ENCODE peak calls at places on chromosomes 3 and 15, in seven cellular contexts. A, Z, B, F, N, G and C are unnamed samples.
A peak's percentile ranks its signal among the peaks of the same experiment; 100 is the strongest.

GRCh38 chr15:64809649-64810498 is 15.6 kb downstream of the PIF1 start:
- DNase-seq in A (no peak), Z (peak; percentile 85), B (no peak), F (peak; percentile 66), N (peak; percentile 93), G (peak; percentile 76), C (no peak)

GRCh38 chr15:101045236-101045646 is 126.1 kb downstream of the LRRK1 start:
- DNase-seq in A (no peak), Z (no peak), B (no peak), F (peak; percentile 47), N (no peak), G (peak; percentile 4), C (no peak)

GRCh38 chr3:102140116-102140515 is 290.8 kb downstream of the NFKBIZ start:
- DNase-seq in A (no peak), Z (no peak), B (no peak), F (no peak), N (no peak), G (no peak), C (no peak)

GRCh38 chr3:73656241-73656890 is 31.6 kb upstream of the PDZRN3 start:
- DNase-seq in A (no peak), Z (no peak), B (no peak), F (peak; percentile 29), N (peak; percentile 31), G (no peak), C (no peak)

GRCh38 chr15:79804833-79805232 is 92.0 kb downstream of the MTHFS start:
- DNase-seq in A (no peak), Z (no peak), B (no peak), F (no peak), N (no peak), G (no peak), C (no peak)

GRCh38 chr15:81013396-81013929 is 12.7 kb downstream of the TLNRD1 start:
- DNase-seq in A (no peak), Z (no peak), B (no peak), F (no peak), N (no peak), G (no peak), C (no peak)

GRCh38 chr15:68700395-68701123 is 120.1 kb downstream of the ANP32A start:
- DNase-seq in A (peak; percentile 21), Z (peak; percentile 74), B (peak; percentile 11), F (peak; percentile 59), N (peak; percentile 90), G (no peak), C (peak; percentile 22)

GRCh38 chr3:194135806-194136518 is at the start of gene HES1:
- DNase-seq in A (peak; percentile 96), Z (peak; percentile 92), B (peak; percentile 95), F (peak; percentile 97), N (peak; percentile 99), G (peak; percentile 97), C (no peak)

GRCh38 chr3:122671543-122671942 is 9.1 kb upstream of the PARP14 start:
- DNase-seq in A (no peak), Z (no peak), B (no peak), F (no peak), N (no peak), G (no peak), C (no peak)

GRCh38 chr15:92069308-92070244 is 216.1 kb downstream of the SLCO3A1 start:
- DNase-seq in A (peak; percentile 20), Z (no peak), B (peak; percentile 27), F (peak; percentile 80), N (peak; percentile 58), G (no peak), C (no peak)

GRCh38 chr3:171986755-171987535 is 52.4 kb upstream of the FNDC3B start:
- DNase-seq in A (no peak), Z (no peak), B (no peak), F (no peak), N (no peak), G (no peak), C (no peak)

GRCh38 chr3:109073116-109073515 is 44.8 kb downstream of the MORC1 start:
- DNase-seq in A (no peak), Z (no peak), B (no peak), F (no peak), N (no peak), G (no peak), C (no peak)

GRCh38 chr3:99319961-99320360 is 318.4 kb upstream of the COL8A1 start:
- DNase-seq in A (peak; percentile 77), Z (no peak), B (peak; percentile 72), F (peak; percentile 94), N (no peak), G (no peak), C (no peak)

GRCh38 chr3:114892117-114892870 is 254.8 kb downstream of the ZBTB20 start:
- DNase-seq in A (no peak), Z (no peak), B (no peak), F (no peak), N (no peak), G (peak; percentile 23), C (no peak)

GRCh38 chr3:172285844-172286243 is 162.4 kb downstream of the GHSR start:
- DNase-seq in A (peak; percentile 53), Z (no peak), B (no peak), F (peak; percentile 70), N (no peak), G (no peak), C (no peak)

GRCh38 chr3:32184187-32184730 is 54.2 kb upstream of the CMTM8 start:
- DNase-seq in A (peak; percentile 59), Z (no peak), B (no peak), F (no peak), N (no peak), G (no peak), C (no peak)

GRCh38 chr3:49465269-49466034 is 4.6 kb upstream of the DAG1 start:
- DNase-seq in A (no peak), Z (peak; percentile 26), B (no peak), F (no peak), N (peak; percentile 70), G (no peak), C (no peak)

GRCh38 chr3:39136533-39137434 is 16.6 kb downstream of the CSRNP1 start:
- DNase-seq in A (no peak), Z (no peak), B (no peak), F (no peak), N (no peak), G (no peak), C (no peak)

GRCh38 chr3:61615643-61616042 is 54.3 kb downstream of the PTPRG start:
- DNase-seq in A (no peak), Z (no peak), B (no peak), F (no peak), N (no peak), G (no peak), C (no peak)

GRCh38 chr3:8610961-8611360 is 33.6 kb downstream of the SSUH2 start:
- DNase-seq in A (no peak), Z (no peak), B (no peak), F (no peak), N (no peak), G (no peak), C (no peak)

DNA sequence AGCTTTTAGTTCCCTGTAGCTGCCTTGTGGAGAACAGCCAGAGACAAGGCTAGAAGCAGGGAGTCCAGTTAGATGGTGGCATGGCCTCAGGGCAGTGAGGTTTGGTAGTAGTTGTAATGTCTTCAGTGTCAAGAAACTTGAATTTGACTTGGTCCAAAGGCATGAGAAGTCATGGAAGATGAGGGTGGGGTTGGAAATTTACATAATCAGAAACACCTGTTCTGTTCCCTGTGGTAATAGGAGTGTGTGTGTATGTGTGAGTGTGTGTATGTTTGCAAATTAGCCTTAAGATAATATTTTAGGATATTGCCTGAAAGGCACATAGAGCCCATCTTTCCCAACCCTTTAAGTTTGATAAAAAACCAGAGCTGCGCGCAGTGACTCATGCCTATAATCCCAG is 55.2 kb upstream of the GCNT3 start:
- DNase-seq in A (no peak), Z (no peak), B (no peak), F (no peak), N (no peak), G (no peak), C (peak; percentile 19)
- H3K4me3 ChIP-seq in A (no peak overlapping the region), Z (no peak overlapping the region), B (no peak overlapping the region), F (no peak overlapping the region), N (no peak overlapping the region), G (no peak overlapping the region), C (no peak overlapping the region)

GRCh38 chr3:158804441-158804840 is 2.6 kb downstream of the MFSD1 start:
- DNase-seq in A (no peak), Z (no peak), B (no peak), F (no peak), N (no peak), G (no peak), C (no peak)
- H3K4me3 ChIP-seq in A (no peak overlapping the region), Z (no peak overlapping the region), B (no peak overlapping the region), F (no peak overlapping the region), N (no peak overlapping the region), G (no peak overlapping the region), C (no peak overlapping the region)

DNA sequence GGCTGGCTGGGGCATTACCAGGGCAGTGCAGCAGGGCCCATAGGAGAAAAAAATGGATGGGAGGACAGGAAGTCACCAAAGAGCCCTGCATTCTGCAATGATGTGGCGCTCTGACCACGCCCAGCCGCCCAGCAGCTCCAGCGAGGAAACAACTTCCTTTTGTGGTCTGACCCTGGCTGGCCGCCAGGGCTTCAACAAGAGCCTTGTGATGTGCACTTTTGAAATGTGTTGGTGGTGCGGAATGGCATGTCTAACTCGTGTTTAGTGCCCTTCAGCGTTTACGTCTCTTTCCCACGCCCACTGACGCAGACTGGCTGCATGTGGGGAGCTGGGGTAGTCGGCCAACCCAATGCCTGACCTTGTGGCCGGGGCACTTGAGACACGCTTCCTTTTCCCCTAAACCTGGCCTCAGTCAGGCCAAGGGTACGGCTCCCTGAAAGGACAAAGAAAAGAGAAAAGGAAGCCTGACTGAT is 81.9 kb upstream of the CTNNB1 start:
- DNase-seq in A (peak; percentile 59), Z (peak; percentile 88), B (peak; percentile 55), F (peak; percentile 88), N (no peak), G (peak; percentile 28), C (peak; percentile 91)
- H3K4me3 ChIP-seq in A (no peak overlapping the region), Z (peak overlapping the region; percentile 4), B (no peak overlapping the region), F (no peak overlapping the region), N (no peak overlapping the region), G (no peak overlapping the region), C (no peak overlapping the region)

DNA sequence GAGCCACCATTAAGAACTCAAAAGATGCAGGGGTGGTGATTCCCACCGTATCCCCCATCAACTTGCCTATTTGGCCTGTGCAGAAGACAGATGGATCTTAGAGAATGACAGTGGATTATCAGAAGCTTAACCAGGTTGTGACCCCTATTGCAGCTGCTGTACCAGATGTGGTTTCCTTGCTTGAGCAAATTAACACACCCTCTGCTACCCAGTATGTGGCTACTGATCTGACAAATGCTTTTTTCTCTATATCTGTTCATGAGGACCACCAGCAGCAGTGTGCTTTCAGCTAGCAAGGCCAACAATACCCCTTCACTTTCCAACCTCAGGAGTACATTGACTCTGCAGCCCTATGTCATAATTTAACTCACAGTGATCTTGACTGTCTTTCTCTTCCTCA is 8.6 kb upstream of the MCF2L2 start:
- DNase-seq in A (no peak), Z (no peak), B (no peak), F (no peak), N (no peak), G (no peak), C (no peak)
- H3K4me3 ChIP-seq in A (no peak overlapping the region), Z (no peak overlapping the region), B (no peak overlapping the region), F (no peak overlapping the region), N (no peak overlapping the region), G (no peak overlapping the region), C (no peak overlapping the region)

GRCh38 chr3:52456800-52457183 is 1.4 kb downstream of the NISCH start:
- DNase-seq in A (no peak), Z (no peak), B (no peak), F (no peak), N (no peak), G (no peak), C (no peak)
- H3K4me3 ChIP-seq in A (peak overlapping the region; percentile 95), Z (peak overlapping the region; percentile 72), B (peak overlapping the region; percentile 80), F (peak overlapping the region; percentile 99), N (peak overlapping the region; percentile 94), G (no peak overlapping the region), C (peak overlapping the region; percentile 89)